ENCODE peak calls at places on chromosome 5, in five cellular contexts. One of them, this sample, is unnamed.

GRCh38 chr5:12999667-13000066 is 944.8 kb downstream of the DNAH5 start:
- ATAC-seq in CD4-positive, alpha-beta T cell: no peak
- ATAC-seq in heart left ventricle: no peak
- ATAC-seq in body of pancreas: no peak
- ATAC-seq in GM12878: no peak
- ATAC-seq in this sample: no peak

GRCh38 chr5:95262933-95263660 is 21.8 kb downstream of the MCTP1 start:
- ATAC-seq in CD4-positive, alpha-beta T cell: no peak
- ATAC-seq in heart left ventricle: no peak
- ATAC-seq in body of pancreas: no peak
- ATAC-seq in GM12878: no peak
- ATAC-seq in this sample: no peak

GRCh38 chr5:1155191-1156032 is 43.5 kb upstream of the SLC12A7 start:
- ATAC-seq in CD4-positive, alpha-beta T cell: peak; percentile 32
- ATAC-seq in heart left ventricle: no peak
- ATAC-seq in body of pancreas: peak; percentile 52
- ATAC-seq in GM12878: no peak
- ATAC-seq in this sample: no peak

GRCh38 chr5:124130807-124131206 is 615.6 kb downstream of the ZNF608 start:
- ATAC-seq in CD4-positive, alpha-beta T cell: no peak
- ATAC-seq in heart left ventricle: no peak
- ATAC-seq in body of pancreas: no peak
- ATAC-seq in GM12878: no peak
- ATAC-seq in this sample: no peak

GRCh38 chr5:150203832-150204587 is 14.1 kb downstream of the SLC6A7 start:
- ATAC-seq in CD4-positive, alpha-beta T cell: no peak
- ATAC-seq in heart left ventricle: no peak
- ATAC-seq in body of pancreas: no peak
- ATAC-seq in GM12878: no peak
- ATAC-seq in this sample: no peak

GRCh38 chr5:74578356-74579044 is 62.0 kb downstream of the ENC1 start:
- ATAC-seq in CD4-positive, alpha-beta T cell: peak; percentile 19
- ATAC-seq in heart left ventricle: no peak
- ATAC-seq in body of pancreas: no peak
- ATAC-seq in GM12878: peak; percentile 73
- ATAC-seq in this sample: no peak

GRCh38 chr5:77360969-77361368 is 131.1 kb downstream of the WDR41 start:
- ATAC-seq in CD4-positive, alpha-beta T cell: no peak
- ATAC-seq in heart left ventricle: no peak
- ATAC-seq in body of pancreas: no peak
- ATAC-seq in GM12878: no peak
- ATAC-seq in this sample: no peak

GRCh38 chr5:159440235-159440634 is 109.9 kb upstream of the IL12B start:
- ATAC-seq in CD4-positive, alpha-beta T cell: no peak
- ATAC-seq in heart left ventricle: no peak
- ATAC-seq in body of pancreas: no peak
- ATAC-seq in GM12878: peak; percentile 94
- ATAC-seq in this sample: no peak

GRCh38 chr5:74665246-74665645 is 19.8 kb upstream of the HEXB start:
- ATAC-seq in CD4-positive, alpha-beta T cell: no peak
- ATAC-seq in heart left ventricle: no peak
- ATAC-seq in body of pancreas: no peak
- ATAC-seq in GM12878: no peak
- ATAC-seq in this sample: no peak

GRCh38 chr5:149792963-149793362 is 62.9 kb downstream of the PPARGC1B start:
- ATAC-seq in CD4-positive, alpha-beta T cell: no peak
- ATAC-seq in heart left ventricle: no peak
- ATAC-seq in body of pancreas: no peak
- ATAC-seq in GM12878: peak; percentile 77
- ATAC-seq in this sample: no peak

GRCh38 chr5:176902911-176903664 is 3.9 kb upstream of the HK3 start:
- ATAC-seq in CD4-positive, alpha-beta T cell: no peak
- ATAC-seq in heart left ventricle: no peak
- ATAC-seq in body of pancreas: no peak
- ATAC-seq in GM12878: no peak
- ATAC-seq in this sample: no peak

GRCh38 chr5:14399054-14399657 is 182.4 kb upstream of the OTULINL start:
- ATAC-seq in CD4-positive, alpha-beta T cell: peak; percentile 57
- ATAC-seq in heart left ventricle: peak; percentile 50
- ATAC-seq in body of pancreas: peak; percentile 47
- ATAC-seq in GM12878: peak; percentile 71
- ATAC-seq in this sample: peak; percentile 35

GRCh38 chr5:138878437-138879235 is 3.5 kb upstream of the LRRTM2 start:
- ATAC-seq in CD4-positive, alpha-beta T cell: no peak
- ATAC-seq in heart left ventricle: no peak
- ATAC-seq in body of pancreas: no peak
- ATAC-seq in GM12878: no peak
- ATAC-seq in this sample: no peak

GRCh38 chr5:157469073-157469472 is 9.1 kb downstream of the NIPAL4 start:
- ATAC-seq in CD4-positive, alpha-beta T cell: no peak
- ATAC-seq in heart left ventricle: no peak
- ATAC-seq in body of pancreas: no peak
- ATAC-seq in GM12878: no peak
- ATAC-seq in this sample: no peak

GRCh38 chr5:91474201-91474600 is 91.1 kb upstream of the ARRDC3 start:
- ATAC-seq in CD4-positive, alpha-beta T cell: no peak
- ATAC-seq in heart left ventricle: no peak
- ATAC-seq in body of pancreas: no peak
- ATAC-seq in GM12878: no peak
- ATAC-seq in this sample: no peak

GRCh38 chr5:151238303-151238741 is 14.4 kb upstream of the CCDC69 start:
- ATAC-seq in CD4-positive, alpha-beta T cell: no peak
- ATAC-seq in heart left ventricle: peak; percentile 94
- ATAC-seq in body of pancreas: no peak
- ATAC-seq in GM12878: peak; percentile 73
- ATAC-seq in this sample: peak; percentile 57

GRCh38 chr5:142856269-142856668 is 86.1 kb downstream of the ARHGAP26 start:
- ATAC-seq in CD4-positive, alpha-beta T cell: no peak
- ATAC-seq in heart left ventricle: no peak
- ATAC-seq in body of pancreas: no peak
- ATAC-seq in GM12878: no peak
- ATAC-seq in this sample: no peak

GRCh38 chr5:132747064-132747692 is at the start of gene CCNI2:
- ATAC-seq in CD4-positive, alpha-beta T cell: peak; percentile 86
- ATAC-seq in heart left ventricle: peak; percentile 40
- ATAC-seq in body of pancreas: peak; percentile 80
- ATAC-seq in GM12878: peak; percentile 71
- ATAC-seq in this sample: peak; percentile 42
- TF ChIP-seq CTCF in CD4-positive, alpha-beta T cell: peak; percentile 19
- TF ChIP-seq CTCF in heart left ventricle: peak; percentile 0
- TF ChIP-seq CTCF in body of pancreas: no peak
- TF ChIP-seq CTCF in GM12878: no peak
- TF ChIP-seq CTCF in this sample: no peak

DNA sequence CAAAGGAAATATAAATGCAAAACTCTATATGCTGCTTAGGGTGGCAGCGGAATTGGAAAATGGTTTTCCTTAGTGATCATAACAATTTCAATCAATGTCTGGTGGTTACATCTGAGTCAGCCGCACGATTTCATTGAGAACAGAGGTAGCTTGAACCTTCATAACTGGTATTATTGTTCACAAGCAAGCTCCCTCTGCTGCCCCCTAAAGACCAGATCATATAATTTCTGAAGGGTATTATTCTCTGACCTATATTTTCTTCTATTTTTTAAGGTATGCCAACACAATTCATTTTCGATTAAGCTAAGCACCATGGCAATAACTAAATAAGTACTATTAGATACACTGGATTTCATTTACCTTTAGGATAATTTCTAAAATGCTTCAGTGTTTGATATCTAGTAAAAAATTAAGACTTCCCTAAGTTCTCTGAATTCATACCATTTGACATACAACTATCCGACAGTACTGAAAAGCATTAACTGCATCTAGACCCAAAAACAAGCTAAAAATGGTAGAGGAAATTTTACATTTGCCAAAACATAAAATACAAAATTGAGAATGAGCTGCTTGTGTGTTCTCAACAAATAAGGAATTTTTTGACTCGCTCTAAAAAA is 181.1 kb upstream of the SPEF2 start:
- ATAC-seq in CD4-positive, alpha-beta T cell: no peak
- ATAC-seq in heart left ventricle: no peak
- ATAC-seq in body of pancreas: peak; percentile 80
- ATAC-seq in GM12878: peak; percentile 86
- ATAC-seq in this sample: no peak
- TF ChIP-seq CTCF in CD4-positive, alpha-beta T cell: no peak
- TF ChIP-seq CTCF in heart left ventricle: no peak
- TF ChIP-seq CTCF in body of pancreas: peak; percentile 67
- TF ChIP-seq CTCF in GM12878: peak; percentile 50
- TF ChIP-seq CTCF in this sample: no peak

GRCh38 chr5:92518318-92518913 is 1062.6 kb downstream of the NR2F1-AS1 start:
- ATAC-seq in CD4-positive, alpha-beta T cell: no peak
- ATAC-seq in heart left ventricle: no peak
- ATAC-seq in body of pancreas: peak; percentile 72
- ATAC-seq in GM12878: peak; percentile 100
- ATAC-seq in this sample: peak; percentile 28
- TF ChIP-seq CTCF in CD4-positive, alpha-beta T cell: no peak
- TF ChIP-seq CTCF in heart left ventricle: peak; percentile 5
- TF ChIP-seq CTCF in body of pancreas: peak; percentile 48
- TF ChIP-seq CTCF in GM12878: peak; percentile 48
- TF ChIP-seq CTCF in this sample: peak; percentile 25

GRCh38 chr5:17799521-17799920 is 165.3 kb downstream of the TAF11L14 start:
- ATAC-seq in CD4-positive, alpha-beta T cell: no peak
- ATAC-seq in heart left ventricle: no peak
- ATAC-seq in body of pancreas: no peak
- ATAC-seq in GM12878: no peak
- ATAC-seq in this sample: no peak

GRCh38 chr5:17796757-17797398 is 162.6 kb downstream of the TAF11L14 start:
- ATAC-seq in CD4-positive, alpha-beta T cell: no peak
- ATAC-seq in heart left ventricle: no peak
- ATAC-seq in body of pancreas: no peak
- ATAC-seq in GM12878: no peak
- ATAC-seq in this sample: no peak

GRCh38 chr5:17794201-17794600 is 159.9 kb downstream of the TAF11L14 start:
- ATAC-seq in CD4-positive, alpha-beta T cell: no peak
- ATAC-seq in heart left ventricle: no peak
- ATAC-seq in body of pancreas: no peak
- ATAC-seq in GM12878: no peak
- ATAC-seq in this sample: no peak

DNA sequence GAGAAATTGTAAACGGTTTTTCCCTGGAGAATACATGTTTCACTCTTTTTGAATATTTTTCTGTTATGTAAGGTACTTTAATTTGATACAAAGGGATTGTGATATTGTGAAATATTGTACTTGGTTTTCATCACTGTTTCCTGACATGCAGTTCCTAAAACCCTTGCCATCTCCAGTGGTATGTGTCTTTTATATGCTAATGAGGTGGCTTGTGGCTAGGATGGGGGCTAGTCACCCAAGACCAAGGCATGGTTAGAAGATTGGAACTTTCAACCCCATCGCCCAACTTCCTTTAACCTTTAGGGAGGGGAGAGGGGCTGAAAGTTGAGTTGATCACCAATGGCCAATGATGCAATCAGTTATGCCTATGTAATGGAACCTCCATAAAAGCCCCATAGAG is 160.6 kb downstream of the TAF11L14 start:
- ATAC-seq in CD4-positive, alpha-beta T cell: no peak
- ATAC-seq in heart left ventricle: no peak
- ATAC-seq in body of pancreas: no peak
- ATAC-seq in GM12878: no peak
- ATAC-seq in this sample: no peak
- TF ChIP-seq CTCF in CD4-positive, alpha-beta T cell: no peak
- TF ChIP-seq CTCF in heart left ventricle: no peak
- TF ChIP-seq CTCF in body of pancreas: no peak
- TF ChIP-seq CTCF in GM12878: no peak
- TF ChIP-seq CTCF in this sample: no peak

DNA sequence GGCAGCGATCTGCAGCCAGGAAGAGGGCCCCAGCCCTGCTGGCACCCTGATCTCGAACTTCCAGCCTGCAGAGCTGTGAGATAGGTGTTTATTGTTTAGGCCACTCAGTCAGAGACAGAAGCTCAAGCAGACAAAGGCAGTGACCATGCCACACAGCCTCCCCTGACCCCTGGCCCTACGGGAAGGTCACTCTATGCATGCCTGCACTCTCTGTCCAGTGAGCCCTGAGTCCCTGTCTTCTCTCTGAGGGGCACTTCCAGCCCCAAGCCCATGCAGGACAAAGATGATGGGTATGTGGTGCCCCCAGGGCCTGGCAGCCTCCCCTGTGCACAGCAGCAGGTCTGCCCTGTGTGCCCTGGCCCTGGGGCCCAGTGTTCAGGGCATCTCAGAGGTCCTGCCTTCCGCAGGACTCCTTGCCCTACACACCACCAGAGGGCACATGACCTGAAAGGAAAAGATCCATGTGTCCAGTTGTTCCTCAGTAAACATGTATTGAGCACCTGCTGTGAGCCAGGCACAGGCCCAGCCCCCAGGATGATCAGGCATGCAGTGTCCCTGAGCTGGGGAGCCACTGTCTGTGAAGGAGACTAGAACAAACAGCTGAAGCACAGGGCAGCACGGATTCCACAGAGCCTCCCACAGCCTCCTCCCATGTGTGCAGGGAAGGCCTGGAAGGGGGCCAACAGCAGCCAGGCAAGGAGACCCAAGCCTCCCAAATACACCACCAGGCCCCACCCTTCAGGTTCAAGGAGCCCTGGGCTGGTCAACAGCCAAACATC is 109.3 kb downstream of the ATPSCKMT start:
- ATAC-seq in CD4-positive, alpha-beta T cell: no peak
- ATAC-seq in heart left ventricle: no peak
- ATAC-seq in body of pancreas: no peak
- ATAC-seq in GM12878: peak; percentile 48
- ATAC-seq in this sample: no peak
- TF ChIP-seq CTCF in CD4-positive, alpha-beta T cell: no peak
- TF ChIP-seq CTCF in heart left ventricle: no peak
- TF ChIP-seq CTCF in body of pancreas: no peak
- TF ChIP-seq CTCF in GM12878: peak; percentile 3
- TF ChIP-seq CTCF in this sample: no peak

This sample was measured in gastroesophageal sphincter.